ENCODE peak calls at places on chromosomes 7 and 10, in five cellular contexts. Q is tibial artery, P is tibial nerve, R is pancreas, O is body of pancreas. U is an unnamed sample.

GRCh38 chr7:111958889-111959288 is 247.3 kb downstream of the DOCK4 start:
- DNase-seq in Q (no peak), O (no peak), P (no peak), R (no peak), U (no peak)

GRCh38 chr7:50656141-50656895 is 91.1 kb upstream of the DDC start:
- DNase-seq in O (no peak), P (no peak), R (no peak), Q (no peak), U (peak)

GRCh38 chr7:38660427-38661099 is 29.4 kb upstream of the AMPH start:
- DNase-seq in P (no peak), O (no peak), R (no peak), Q (no peak), U (no peak)

GRCh38 chr7:90155206-90155605 is 937 bp downstream of the STEAP1 start:
- DNase-seq in O (no peak), Q (no peak), R (no peak), P (no peak), U (no peak)

GRCh38 chr10:103923502-103923901 is 5.5 kb upstream of the STN1 start:
- DNase-seq in R (no peak), O (peak), Q (no peak), P (no peak), U (no peak)

GRCh38 chr7:12964836-12965235 is 277.4 kb downstream of the ARL4A start:
- DNase-seq in P (no peak), R (no peak), O (no peak), Q (no peak), U (no peak)

GRCh38 chr7:101166603-101166908 is 1.2 kb upstream of the VGF start:
- DNase-seq in R (no peak), Q (no peak), P (no peak), O (no peak), U (no peak)

GRCh38 chr7:98362517-98362916 is 38.4 kb downstream of the BAIAP2L1 start:
- DNase-seq in Q (no peak), P (no peak), O (no peak), R (no peak), U (no peak)

GRCh38 chr10:7351905-7352304 is 58.9 kb downstream of the SFMBT2 start:
- DNase-seq in P (no peak), R (no peak), Q (no peak), O (no peak), U (no peak)

GRCh38 chr7:158001003-158001402 is 586.6 kb downstream of the PTPRN2 start:
- DNase-seq in Q (no peak), O (no peak), P (no peak), R (no peak), U (no peak)

GRCh38 chr10:12042409-12042796 is 206 bp downstream of the UPF2 start:
- DNase-seq in O (peak), R (no peak), Q (no peak), P (no peak), U (no peak)

GRCh38 chr7:2281556-2281955 is 32.7 kb downstream of the SNX8 start:
- DNase-seq in Q (no peak), O (no peak), P (peak), R (no peak), U (no peak)

GRCh38 chr10:9342865-9343450 is 1288.5 kb downstream of the GATA3 start:
- DNase-seq in O (no peak), P (no peak), Q (no peak), R (no peak), U (no peak)

GRCh38 chr10:99619090-99619800 is 994 bp downstream of the SLC25A28 start:
- DNase-seq in R (no peak), O (no peak), Q (no peak), P (no peak), U (no peak)

GRCh38 chr10:63841761-63842160 is 320.6 kb downstream of the REEP3 start:
- DNase-seq in P (no peak), Q (no peak), R (no peak), O (no peak), U (no peak)

GRCh38 chr10:31350891-31351290 is 31.9 kb downstream of the ZEB1 start:
- DNase-seq in P (no peak), R (no peak), Q (no peak), O (no peak), U (no peak)

GRCh38 chr10:77546048-77546447 is 91.6 kb downstream of the KCNMA1 start:
- DNase-seq in R (no peak), Q (no peak), O (no peak), P (no peak), U (no peak)

GRCh38 chr7:127872122-127872521 is 159.1 kb downstream of the LRRC4 start:
- DNase-seq in R (no peak), P (no peak), Q (no peak), O (no peak), U (no peak)

GRCh38 chr7:28990200-28990960 is 32.2 kb upstream of the TRIL start:
- DNase-seq in Q (peak), R (no peak), O (no peak), P (peak), U (peak)

GRCh38 chr7:28806841-28807240 is 151.3 kb downstream of the TRIL start:
- DNase-seq in R (no peak), Q (no peak), O (no peak), P (no peak), U (no peak)

GRCh38 chr10:109427421-109427820 is 495.9 kb downstream of the XPNPEP1 start:
- DNase-seq in P (no peak), Q (no peak), O (no peak), R (no peak), U (no peak)

GRCh38 chr7:1085266-1085665 is 2.6 kb upstream of the GPER1 start:
- DNase-seq in Q (no peak), R (no peak), O (no peak), P (no peak), U (no peak)

GRCh38 chr7:135853499-135853898 is 104.9 kb upstream of the FAM180A start:
- DNase-seq in O (no peak), R (no peak), P (no peak), Q (no peak), U (no peak)

GRCh38 chr10:525565-526315 is 163.7 kb downstream of the DIP2C start:
- DNase-seq in R (no peak), Q (peak), P (no peak), O (no peak), U (peak)

DNA sequence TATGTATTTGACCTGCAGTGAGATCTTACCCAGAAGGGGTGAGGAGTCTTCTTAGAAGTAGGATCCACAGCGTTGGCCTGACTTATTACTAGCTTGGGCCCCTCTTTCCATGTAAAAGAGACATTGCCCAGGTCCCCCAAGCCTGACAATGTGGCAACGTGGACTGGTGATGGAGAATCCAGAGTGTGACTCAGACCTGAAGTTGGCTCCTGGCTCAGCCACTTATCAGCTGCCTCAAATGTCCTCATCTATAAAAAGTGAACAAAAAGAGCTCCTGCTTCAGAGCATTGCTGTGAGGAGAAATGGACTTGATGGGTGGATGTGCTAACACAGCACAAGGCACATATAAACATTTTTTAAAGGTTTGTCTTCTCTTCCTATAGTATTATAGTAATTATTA is 35.4 kb upstream of the TECTB start:
- DNase-seq in P (no peak), O (no peak), R (no peak), Q (no peak), U (no peak)
- H3K4me3 ChIP-seq in P (no peak), O (no peak), R (no peak), Q (no peak), U (no peak)

GRCh38 chr7:54544356-54545240 is 2.4 kb downstream of the VSTM2A start:
- DNase-seq in O (no peak), P (no peak), R (no peak), Q (no peak), U (no peak)
- H3K4me3 ChIP-seq in O (no peak), P (no peak), R (no peak), Q (no peak), U (no peak)

DNA sequence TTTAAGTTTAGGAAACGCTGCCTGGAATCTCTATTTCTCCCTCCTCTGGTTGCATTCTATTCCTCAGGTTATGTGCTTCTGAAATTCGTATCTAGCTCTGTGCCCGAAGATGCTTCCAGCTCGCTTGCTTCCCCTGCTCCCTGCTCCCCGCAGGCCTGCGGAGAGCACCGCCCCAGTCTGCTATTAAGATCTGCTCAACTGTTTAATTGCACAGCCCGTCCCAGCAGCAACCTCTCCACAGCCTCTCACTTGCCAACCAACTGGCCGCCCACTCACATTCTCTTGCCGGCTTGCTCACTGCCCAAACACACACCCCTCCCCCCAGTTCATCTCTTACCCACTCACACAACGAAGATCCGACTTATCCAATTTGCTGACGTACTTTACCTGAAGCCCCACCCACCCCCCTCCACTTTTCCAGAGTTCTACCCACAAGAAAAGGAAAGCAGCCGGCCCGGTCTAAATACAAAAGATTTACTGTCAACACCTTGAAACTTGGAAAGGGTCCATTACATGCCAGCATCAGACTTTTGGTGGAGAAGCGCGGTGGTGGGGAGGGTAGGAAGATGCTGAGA is 167.3 kb upstream of the KLF14 start:
- DNase-seq in P (peak), R (peak), Q (no peak), O (peak), U (no peak)
- H3K4me3 ChIP-seq in P (no peak), R (no peak), Q (no peak), O (no peak), U (peak)

GRCh38 chr7:102890971-102891692 is 21.7 kb upstream of the LRRC17 start:
- DNase-seq in R (no peak), Q (no peak), O (no peak), P (no peak), U (no peak)
- H3K4me3 ChIP-seq in R (no peak), Q (no peak), O (no peak), P (no peak), U (no peak)

GRCh38 chr10:73044378-73045285 is 52.0 kb downstream of the P4HA1 start:
- DNase-seq in R (no peak), Q (no peak), O (no peak), P (no peak), U (no peak)

GRCh38 chr10:73039635-73040034 is 57.0 kb downstream of the P4HA1 start:
- DNase-seq in P (no peak), R (no peak), O (no peak), Q (peak), U (peak)

GRCh38 chr10:73043766-73044377 is 52.8 kb downstream of the P4HA1 start:
- DNase-seq in Q (no peak), O (no peak), R (no peak), P (no peak), U (no peak)

GRCh38 chr10:73042130-73042529 is 54.5 kb downstream of the P4HA1 start:
- DNase-seq in P (no peak), O (no peak), Q (no peak), R (no peak), U (no peak)

GRCh38 chr10:73043319-73043718 is 53.3 kb downstream of the P4HA1 start:
- DNase-seq in O (no peak), R (no peak), Q (no peak), P (no peak), U (no peak)
- H3K4me3 ChIP-seq in O (no peak), R (no peak), Q (no peak), P (no peak), U (no peak)

GRCh38 chr7:97117035-97117371 is 495 bp upstream of the SDHAF3 start:
- DNase-seq in R (no peak), Q (no peak), P (no peak), O (no peak), U (no peak)
- H3K4me3 ChIP-seq in R (peak), Q (peak), P (peak), O (no peak), U (peak)